ENCODE peak calls at places on chromosomes 6 and 20, in eight cellular contexts. J is BE2C, L is heart left ventricle, W is A673, T is cardiac muscle cell, Q is HCT116, R is Panc1, F is PC-3. V is an unnamed sample.

GRCh38 chr6:6875818-6876470 is 231.8 kb upstream of the RREB1 start:
- DNase-seq in J (no peak), L (no peak), W (peak), T (peak), Q (peak), R (no peak), F (peak), V (no peak)

GRCh38 chr6:96116674-96117073 is 100.9 kb downstream of the FUT9 start:
- DNase-seq in J (no peak), L (no peak), W (peak), T (no peak), Q (no peak), R (no peak), F (no peak), V (peak)

GRCh38 chr6:42449917-42450313 is 1.8 kb downstream of the TRERF1 start:
- DNase-seq in J (no peak), L (no peak), W (no peak), T (no peak), Q (no peak), R (no peak), F (peak), V (no peak)

GRCh38 chr6:134363323-134364039 is 45.6 kb upstream of the SGK1 start:
- DNase-seq in J (no peak), L (no peak), W (peak), T (no peak), Q (peak), R (no peak), F (peak), V (no peak)

GRCh38 chr6:52362443-52363221 is 681 bp downstream of the PAQR8 start:
- DNase-seq in J (peak), L (peak), W (peak), T (peak), Q (no peak), R (no peak), F (no peak), V (peak)

GRCh38 chr20:23049201-23049932 is at the start of gene THBD:
- DNase-seq in J (no peak), L (peak), W (no peak), T (peak), Q (no peak), R (no peak), F (peak), V (no peak)

GRCh38 chr20:25227317-25227831 is 20.5 kb upstream of the PYGB start:
- DNase-seq in J (no peak), L (no peak), W (peak), T (peak), Q (no peak), R (peak), F (peak), V (no peak)

GRCh38 chr20:48933017-48933766 is 11.7 kb downstream of the ARFGEF2 start:
- DNase-seq in J (no peak), L (no peak), W (no peak), T (no peak), Q (no peak), R (no peak), F (no peak), V (no peak)

GRCh38 chr20:24646331-24646730 is 176.9 kb downstream of the SYNDIG1 start:
- DNase-seq in J (no peak), L (no peak), W (no peak), T (no peak), Q (no peak), R (no peak), F (no peak), V (no peak)

GRCh38 chr20:5001174-5002076 is at the start of gene SLC23A2:
- DNase-seq in J (peak), L (peak), W (peak), T (peak), Q (no peak), R (no peak), F (peak), V (peak)

DNA sequence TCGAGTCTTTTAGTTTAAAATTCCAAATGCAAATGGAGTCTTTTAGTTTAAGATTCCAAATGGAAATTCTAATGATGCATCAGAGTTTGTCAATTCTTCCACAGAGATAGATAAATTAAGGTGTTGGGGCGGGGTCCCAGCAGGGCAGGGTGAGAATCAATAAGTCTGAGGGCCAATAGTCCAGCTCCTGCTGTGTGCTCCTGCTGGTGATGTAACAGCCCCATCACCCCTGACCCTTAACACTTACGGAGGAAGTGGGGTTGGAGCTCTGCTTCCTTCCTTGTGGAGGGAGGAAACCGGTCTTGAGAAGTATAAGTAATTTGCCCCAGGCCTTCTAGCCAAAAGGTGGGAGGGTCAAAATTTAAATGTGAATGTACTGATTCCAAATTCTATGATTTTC is 17.3 kb downstream of the ZBTB2 start:
- DNase-seq in J (no peak), L (peak), W (no peak), T (peak), Q (no peak), R (no peak), F (peak), V (no peak)
- TF ChIP-seq CTCF in J (no peak), L (no peak), W (no peak), T (no peak), Q (no peak), R (no peak), F (no peak), V (no peak)

GRCh38 chr6:161153725-161154124 is 120.1 kb downstream of the AGPAT4 start:
- DNase-seq in J (no peak), L (no peak), W (no peak), T (no peak), Q (no peak), R (no peak), F (no peak), V (no peak)
- H3K4me3 ChIP-seq in J (no peak), L (no peak), W (no peak), T (no peak), Q (no peak), R (no peak), F (no peak), V (no peak)

GRCh38 chr20:3888622-3889488 is at the start of gene PANK2:
- DNase-seq in J (peak), L (peak), W (peak), T (peak), Q (peak), R (peak), F (peak), V (peak)
- TF ChIP-seq CTCF in J (peak), L (peak), W (peak), T (peak), Q (peak), R (no peak), F (peak), V (peak)

GRCh38 chr6:37985355-37985754 is 165.8 kb downstream of the ZFAND3 start:
- DNase-seq in J (no peak), L (no peak), W (no peak), T (no peak), Q (no peak), R (no peak), F (no peak), V (peak)
- H3K4me3 ChIP-seq in J (no peak), L (no peak), W (no peak), T (no peak), Q (no peak), R (no peak), F (no peak), V (no peak)

GRCh38 chr20:64131406-64131805 is 24.0 kb upstream of the NPBWR2 start:
- DNase-seq in J (no peak), L (peak), W (peak), T (peak), Q (no peak), R (no peak), F (peak), V (peak)
- TF ChIP-seq CTCF in J (peak), L (no peak), W (peak), T (peak), Q (peak), R (peak), F (peak), V (no peak)

GRCh38 chr20:17558154-17558940 is 11.5 kb upstream of the DSTN start:
- DNase-seq in J (no peak), L (peak), W (peak), T (peak), Q (peak), R (peak), F (peak), V (no peak)

GRCh38 chr20:17558941-17559304 is 11.0 kb upstream of the DSTN start:
- DNase-seq in J (no peak), L (no peak), W (no peak), T (no peak), Q (no peak), R (no peak), F (no peak), V (no peak)

GRCh38 chr20:17557675-17558006 is 12.2 kb upstream of the DSTN start:
- DNase-seq in J (no peak), L (no peak), W (no peak), T (peak), Q (peak), R (no peak), F (peak), V (no peak)

GRCh38 chr20:17555106-17555505 is 14.8 kb upstream of the DSTN start:
- DNase-seq in J (no peak), L (no peak), W (no peak), T (no peak), Q (no peak), R (no peak), F (no peak), V (no peak)

GRCh38 chr20:17556842-17557674 is 12.8 kb upstream of the DSTN start:
- DNase-seq in J (peak), L (peak), W (no peak), T (peak), Q (no peak), R (no peak), F (peak), V (no peak)
- H3K4me3 ChIP-seq in J (no peak), L (no peak), W (no peak), T (no peak), Q (peak), R (peak), F (peak), V (no peak)

GRCh38 chr6:27251672-27252251 is 4.3 kb downstream of the PRSS16 start:
- DNase-seq in J (peak), L (no peak), W (peak), T (peak), Q (peak), R (no peak), F (peak), V (peak)
- TF ChIP-seq CTCF in J (peak), L (no peak), W (peak), T (peak), Q (peak), R (peak), F (peak), V (peak)

GRCh38 chr6:53795702-53796450 is 1.1 kb downstream of the LRRC1 start:
- DNase-seq in J (no peak), L (peak), W (no peak), T (peak), Q (no peak), R (no peak), F (peak), V (no peak)

GRCh38 chr6:53796451-53796780 is 1.6 kb downstream of the LRRC1 start:
- DNase-seq in J (no peak), L (no peak), W (no peak), T (no peak), Q (no peak), R (no peak), F (no peak), V (no peak)

GRCh38 chr6:53797304-53797703 is 2.5 kb downstream of the LRRC1 start:
- DNase-seq in J (no peak), L (no peak), W (no peak), T (no peak), Q (no peak), R (no peak), F (no peak), V (no peak)

GRCh38 chr6:53795254-53795701 is 473 bp downstream of the LRRC1 start:
- DNase-seq in J (no peak), L (no peak), W (no peak), T (no peak), Q (no peak), R (no peak), F (peak), V (no peak)

DNA sequence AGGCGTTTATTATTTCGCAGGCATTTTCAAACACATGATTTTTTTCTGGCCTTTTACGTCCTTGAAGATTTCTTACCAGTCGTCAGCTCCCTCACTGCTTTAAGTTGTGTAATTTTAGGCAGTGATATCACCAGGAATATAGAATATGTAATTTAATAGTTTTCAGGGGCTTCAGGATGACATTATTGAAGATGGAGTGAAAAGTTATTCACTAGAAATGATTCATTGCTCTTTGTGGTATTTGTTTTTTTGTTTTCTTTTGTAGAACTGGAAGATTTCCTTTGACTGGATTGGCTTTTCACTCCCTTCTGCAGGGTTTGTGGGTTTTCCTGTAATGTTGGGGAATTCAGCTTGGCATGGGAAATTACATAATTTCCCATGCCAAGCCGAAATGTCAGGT is 2.0 kb downstream of the LRRC1 start:
- DNase-seq in J (no peak), L (no peak), W (no peak), T (no peak), Q (no peak), R (no peak), F (peak), V (no peak)
- H3K4me3 ChIP-seq in J (no peak), L (no peak), W (no peak), T (no peak), Q (peak), R (peak), F (peak), V (no peak)